ENCODE peak calls at places on chromosomes 11 and 22, in seven cellular contexts. One of them, this sample, is unnamed.

GRCh38 chr11:65432686-65433582 is 10.3 kb downstream of the NEAT1 start:
- DNase-seq in NCI-H2227 treated with DMSO at 0.1 percent for 48 hours: peak
- DNase-seq in A172: peak
- DNase-seq in stromal cell of bone marrow: peak
- DNase-seq in Jurkat, Clone E6-1: no peak
- DNase-seq in GM19239: no peak
- DNase-seq in esophagus squamous epithelium: no peak
- DNase-seq in this sample: peak

GRCh38 chr11:32851251-32851650 is 21.5 kb downstream of the PRRG4 start:
- DNase-seq in NCI-H2227 treated with DMSO at 0.1 percent for 48 hours: no peak
- DNase-seq in A172: no peak
- DNase-seq in stromal cell of bone marrow: no peak
- DNase-seq in Jurkat, Clone E6-1: no peak
- DNase-seq in GM19239: no peak
- DNase-seq in esophagus squamous epithelium: no peak
- DNase-seq in this sample: no peak

GRCh38 chr22:24393012-24393559 is 34.3 kb upstream of the ADORA2A start:
- DNase-seq in NCI-H2227 treated with DMSO at 0.1 percent for 48 hours: no peak
- DNase-seq in A172: no peak
- DNase-seq in stromal cell of bone marrow: no peak
- DNase-seq in Jurkat, Clone E6-1: no peak
- DNase-seq in GM19239: no peak
- DNase-seq in esophagus squamous epithelium: no peak
- DNase-seq in this sample: no peak

GRCh38 chr11:47918882-47919495 is 61.4 kb upstream of the PTPRJ start:
- DNase-seq in NCI-H2227 treated with DMSO at 0.1 percent for 48 hours: no peak
- DNase-seq in A172: peak
- DNase-seq in stromal cell of bone marrow: no peak
- DNase-seq in Jurkat, Clone E6-1: no peak
- DNase-seq in GM19239: no peak
- DNase-seq in esophagus squamous epithelium: no peak
- DNase-seq in this sample: no peak

GRCh38 chr11:128503231-128503991 is 83.9 kb downstream of the ETS1 start:
- DNase-seq in NCI-H2227 treated with DMSO at 0.1 percent for 48 hours: no peak
- DNase-seq in A172: peak
- DNase-seq in stromal cell of bone marrow: no peak
- DNase-seq in Jurkat, Clone E6-1: no peak
- DNase-seq in GM19239: no peak
- DNase-seq in esophagus squamous epithelium: no peak
- DNase-seq in this sample: no peak

GRCh38 chr11:124717786-124718634 is 21.7 kb upstream of the NRGN start:
- DNase-seq in NCI-H2227 treated with DMSO at 0.1 percent for 48 hours: no peak
- DNase-seq in A172: peak
- DNase-seq in stromal cell of bone marrow: no peak
- DNase-seq in Jurkat, Clone E6-1: peak
- DNase-seq in GM19239: no peak
- DNase-seq in esophagus squamous epithelium: no peak
- DNase-seq in this sample: no peak

GRCh38 chr22:26753125-26753862 is 95.9 kb downstream of the MIAT start:
- DNase-seq in NCI-H2227 treated with DMSO at 0.1 percent for 48 hours: no peak
- DNase-seq in A172: no peak
- DNase-seq in stromal cell of bone marrow: no peak
- DNase-seq in Jurkat, Clone E6-1: no peak
- DNase-seq in GM19239: no peak
- DNase-seq in esophagus squamous epithelium: no peak
- DNase-seq in this sample: no peak

GRCh38 chr22:31262369-31263133 is 29.7 kb downstream of the PIK3IP1 start:
- DNase-seq in NCI-H2227 treated with DMSO at 0.1 percent for 48 hours: no peak
- DNase-seq in A172: no peak
- DNase-seq in stromal cell of bone marrow: no peak
- DNase-seq in Jurkat, Clone E6-1: no peak
- DNase-seq in GM19239: no peak
- DNase-seq in esophagus squamous epithelium: no peak
- DNase-seq in this sample: no peak

GRCh38 chr11:47907499-47907898 is 59.3 kb upstream of the NUP160 start:
- DNase-seq in NCI-H2227 treated with DMSO at 0.1 percent for 48 hours: no peak
- DNase-seq in A172: no peak
- DNase-seq in stromal cell of bone marrow: peak
- DNase-seq in Jurkat, Clone E6-1: no peak
- DNase-seq in GM19239: no peak
- DNase-seq in esophagus squamous epithelium: no peak
- DNase-seq in this sample: no peak

GRCh38 chr11:98507208-98507607 is 513.5 kb upstream of the CNTN5 start:
- DNase-seq in NCI-H2227 treated with DMSO at 0.1 percent for 48 hours: no peak
- DNase-seq in A172: no peak
- DNase-seq in stromal cell of bone marrow: no peak
- DNase-seq in Jurkat, Clone E6-1: no peak
- DNase-seq in GM19239: no peak
- DNase-seq in esophagus squamous epithelium: no peak
- DNase-seq in this sample: no peak

GRCh38 chr11:110565690-110566336 is 136.1 kb downstream of the FDX1 start:
- DNase-seq in NCI-H2227 treated with DMSO at 0.1 percent for 48 hours: no peak
- DNase-seq in A172: no peak
- DNase-seq in stromal cell of bone marrow: no peak
- DNase-seq in Jurkat, Clone E6-1: peak
- DNase-seq in GM19239: no peak
- DNase-seq in esophagus squamous epithelium: no peak
- DNase-seq in this sample: peak

GRCh38 chr11:68798221-68798813 is 43.4 kb downstream of the CPT1A start:
- DNase-seq in NCI-H2227 treated with DMSO at 0.1 percent for 48 hours: no peak
- DNase-seq in A172: no peak
- DNase-seq in stromal cell of bone marrow: no peak
- DNase-seq in Jurkat, Clone E6-1: no peak
- DNase-seq in GM19239: no peak
- DNase-seq in esophagus squamous epithelium: no peak
- DNase-seq in this sample: no peak

GRCh38 chr22:41274856-41275255 is 11.1 kb downstream of the RANGAP1 start:
- DNase-seq in NCI-H2227 treated with DMSO at 0.1 percent for 48 hours: no peak
- DNase-seq in A172: no peak
- DNase-seq in stromal cell of bone marrow: no peak
- DNase-seq in Jurkat, Clone E6-1: no peak
- DNase-seq in GM19239: no peak
- DNase-seq in esophagus squamous epithelium: no peak
- DNase-seq in this sample: no peak

GRCh38 chr11:70073881-70074371 is 4.2 kb upstream of the ANO1 start:
- DNase-seq in NCI-H2227 treated with DMSO at 0.1 percent for 48 hours: no peak
- DNase-seq in A172: peak
- DNase-seq in stromal cell of bone marrow: peak
- DNase-seq in Jurkat, Clone E6-1: no peak
- DNase-seq in GM19239: no peak
- DNase-seq in esophagus squamous epithelium: no peak
- DNase-seq in this sample: no peak

GRCh38 chr11:117187007-117187406 is 8.5 kb downstream of the SIDT2 start:
- DNase-seq in NCI-H2227 treated with DMSO at 0.1 percent for 48 hours: no peak
- DNase-seq in A172: no peak
- DNase-seq in stromal cell of bone marrow: no peak
- DNase-seq in Jurkat, Clone E6-1: no peak
- DNase-seq in GM19239: no peak
- DNase-seq in esophagus squamous epithelium: no peak
- DNase-seq in this sample: no peak

GRCh38 chr22:49241174-49241851 is 586.4 kb downstream of the BRD1 start:
- DNase-seq in NCI-H2227 treated with DMSO at 0.1 percent for 48 hours: no peak
- DNase-seq in A172: no peak
- DNase-seq in stromal cell of bone marrow: no peak
- DNase-seq in Jurkat, Clone E6-1: no peak
- DNase-seq in GM19239: no peak
- DNase-seq in esophagus squamous epithelium: no peak
- DNase-seq in this sample: no peak

GRCh38 chr11:132520199-132520598 is 1012.1 kb downstream of the OPCML start:
- DNase-seq in NCI-H2227 treated with DMSO at 0.1 percent for 48 hours: no peak
- DNase-seq in A172: no peak
- DNase-seq in stromal cell of bone marrow: no peak
- DNase-seq in Jurkat, Clone E6-1: no peak
- DNase-seq in GM19239: no peak
- DNase-seq in esophagus squamous epithelium: no peak
- DNase-seq in this sample: no peak

GRCh38 chr22:17918840-17919239 is 105.5 kb downstream of the MICAL3 start:
- DNase-seq in NCI-H2227 treated with DMSO at 0.1 percent for 48 hours: no peak
- DNase-seq in A172: peak
- DNase-seq in stromal cell of bone marrow: no peak
- DNase-seq in Jurkat, Clone E6-1: no peak
- DNase-seq in GM19239: no peak
- DNase-seq in esophagus squamous epithelium: no peak
- DNase-seq in this sample: no peak

GRCh38 chr11:1548221-1549070 is 23.6 kb downstream of the DUSP8 start:
- DNase-seq in NCI-H2227 treated with DMSO at 0.1 percent for 48 hours: peak
- DNase-seq in A172: peak
- DNase-seq in stromal cell of bone marrow: peak
- DNase-seq in Jurkat, Clone E6-1: no peak
- DNase-seq in GM19239: no peak
- DNase-seq in esophagus squamous epithelium: no peak
- DNase-seq in this sample: no peak

GRCh38 chr11:86798988-86799387 is 1.4 kb upstream of the PRSS23 start:
- DNase-seq in NCI-H2227 treated with DMSO at 0.1 percent for 48 hours: no peak
- DNase-seq in A172: peak
- DNase-seq in stromal cell of bone marrow: peak
- DNase-seq in Jurkat, Clone E6-1: no peak
- DNase-seq in GM19239: no peak
- DNase-seq in esophagus squamous epithelium: no peak
- DNase-seq in this sample: no peak

GRCh38 chr22:25514436-25514835 is 50.0 kb upstream of the GRK3 start:
- DNase-seq in NCI-H2227 treated with DMSO at 0.1 percent for 48 hours: peak
- DNase-seq in A172: peak
- DNase-seq in stromal cell of bone marrow: no peak
- DNase-seq in Jurkat, Clone E6-1: no peak
- DNase-seq in GM19239: no peak
- DNase-seq in esophagus squamous epithelium: no peak
- DNase-seq in this sample: no peak

GRCh38 chr22:49406879-49407587 is 420.6 kb downstream of the BRD1 start:
- DNase-seq in NCI-H2227 treated with DMSO at 0.1 percent for 48 hours: no peak
- DNase-seq in A172: no peak
- DNase-seq in stromal cell of bone marrow: no peak
- DNase-seq in Jurkat, Clone E6-1: no peak
- DNase-seq in GM19239: no peak
- DNase-seq in esophagus squamous epithelium: no peak
- DNase-seq in this sample: no peak

GRCh38 chr22:25059438-25059837 is 106.9 kb downstream of the KIAA1671 start:
- DNase-seq in NCI-H2227 treated with DMSO at 0.1 percent for 48 hours: no peak
- DNase-seq in A172: no peak
- DNase-seq in stromal cell of bone marrow: no peak
- DNase-seq in Jurkat, Clone E6-1: no peak
- DNase-seq in GM19239: no peak
- DNase-seq in esophagus squamous epithelium: no peak
- DNase-seq in this sample: no peak

GRCh38 chr22:38180841-38181452 is 683 bp downstream of the PLA2G6 start:
- DNase-seq in NCI-H2227 treated with DMSO at 0.1 percent for 48 hours: no peak
- DNase-seq in A172: no peak
- DNase-seq in stromal cell of bone marrow: no peak
- DNase-seq in Jurkat, Clone E6-1: no peak
- DNase-seq in GM19239: no peak
- DNase-seq in esophagus squamous epithelium: no peak
- DNase-seq in this sample: no peak

GRCh38 chr11:113114452-113115027 is 153.3 kb downstream of the NCAM1 start:
- DNase-seq in NCI-H2227 treated with DMSO at 0.1 percent for 48 hours: peak
- DNase-seq in A172: peak
- DNase-seq in stromal cell of bone marrow: peak
- DNase-seq in Jurkat, Clone E6-1: peak
- DNase-seq in GM19239: no peak
- DNase-seq in esophagus squamous epithelium: no peak
- DNase-seq in this sample: peak

GRCh38 chr11:104451193-104451592 is 287.2 kb upstream of the PDGFD start:
- DNase-seq in NCI-H2227 treated with DMSO at 0.1 percent for 48 hours: no peak
- DNase-seq in A172: no peak
- DNase-seq in stromal cell of bone marrow: no peak
- DNase-seq in Jurkat, Clone E6-1: no peak
- DNase-seq in GM19239: no peak
- DNase-seq in esophagus squamous epithelium: no peak
- DNase-seq in this sample: peak

GRCh38 chr11:33384251-33384650 is 127.1 kb downstream of the HIPK3 start:
- DNase-seq in NCI-H2227 treated with DMSO at 0.1 percent for 48 hours: no peak
- DNase-seq in A172: no peak
- DNase-seq in stromal cell of bone marrow: no peak
- DNase-seq in Jurkat, Clone E6-1: no peak
- DNase-seq in GM19239: no peak
- DNase-seq in esophagus squamous epithelium: no peak
- DNase-seq in this sample: no peak

GRCh38 chr11:73414977-73415492 is 38.8 kb downstream of the RELT start:
- DNase-seq in NCI-H2227 treated with DMSO at 0.1 percent for 48 hours: no peak
- DNase-seq in A172: no peak
- DNase-seq in stromal cell of bone marrow: peak
- DNase-seq in Jurkat, Clone E6-1: peak
- DNase-seq in GM19239: no peak
- DNase-seq in esophagus squamous epithelium: no peak
- DNase-seq in this sample: no peak

GRCh38 chr22:49426098-49426497 is 401.6 kb downstream of the BRD1 start:
- DNase-seq in NCI-H2227 treated with DMSO at 0.1 percent for 48 hours: no peak
- DNase-seq in A172: no peak
- DNase-seq in stromal cell of bone marrow: no peak
- DNase-seq in Jurkat, Clone E6-1: no peak
- DNase-seq in GM19239: no peak
- DNase-seq in esophagus squamous epithelium: no peak
- DNase-seq in this sample: no peak